ENCODE peak calls at places on chromosomes 6 and 20, in five cellular contexts. Q is HAP-1, O is Karpas-422, J is psoas muscle, V is fibroblast of lung. K is an unnamed sample.
A peak's percentile ranks its signal among the peaks of the same experiment; 100 is the strongest.

GRCh38 chr20:45080867-45081616 is 19.9 kb downstream of the KCNS1 start:
- DNase-seq in Q (peak; percentile 13), O (peak; percentile 57), J (no peak), V (no peak), K (no peak)

GRCh38 chr6:138986578-138986977 is 1.5 kb downstream of the REPS1 start:
- DNase-seq in Q (no peak), O (no peak), J (no peak), V (peak; percentile 52), K (no peak)

GRCh38 chr6:53294095-53294494 is 54.7 kb downstream of the ELOVL5 start:
- DNase-seq in Q (no peak), O (peak; percentile 56), J (no peak), V (no peak), K (peak; percentile 14)

GRCh38 chr6:167565884-167566491 is 241.1 kb downstream of the TTLL2 start:
- DNase-seq in Q (no peak), O (no peak), J (no peak), V (no peak), K (peak; percentile 21)

GRCh38 chr6:24667378-24667803 is 514 bp downstream of the ACOT13 start:
- DNase-seq in Q (no peak), O (peak; percentile 55), J (no peak), V (peak; percentile 5), K (no peak)

GRCh38 chr20:5570442-5570841 is 179.8 kb upstream of the SHLD1 start:
- DNase-seq in Q (no peak), O (peak; percentile 47), J (no peak), V (no peak), K (no peak)

GRCh38 chr20:46203510-46203837 is 85.4 kb downstream of the CD40 start:
- DNase-seq in Q (peak; percentile 94), O (no peak), J (no peak), V (no peak), K (no peak)

GRCh38 chr6:1629316-1629715 is 19.6 kb downstream of the FOXC1 start:
- DNase-seq in Q (no peak), O (no peak), J (peak; percentile 38), V (no peak), K (no peak)

GRCh38 chr6:140670013-140670412 is 1295.6 kb upstream of the CITED2 start:
- DNase-seq in Q (no peak), O (no peak), J (no peak), V (peak; percentile 51), K (no peak)

GRCh38 chr6:31844507-31844906 is 17.0 kb downstream of the HSPA1B start:
- DNase-seq in Q (no peak), O (no peak), J (no peak), V (no peak), K (no peak)

GRCh38 chr6:24323632-24324337 is 34.1 kb downstream of the DCDC2 start:
- DNase-seq in Q (no peak), O (no peak), J (no peak), V (peak; percentile 87), K (peak; percentile 9)

GRCh38 chr20:11350126-11351005 is 567.3 kb upstream of the BTBD3 start:
- DNase-seq in Q (no peak), O (no peak), J (no peak), V (peak; percentile 50), K (no peak)

GRCh38 chr6:3071568-3071967 is 3.3 kb downstream of the RIPK1 start:
- DNase-seq in Q (no peak), O (no peak), J (no peak), V (no peak), K (no peak)

GRCh38 chr20:56043227-56043626 is 37.9 kb upstream of the CBLN4 start:
- DNase-seq in Q (no peak), O (no peak), J (no peak), V (no peak), K (no peak)

GRCh38 chr6:163460307-163460782 is 45.8 kb downstream of the QKI start:
- DNase-seq in Q (peak; percentile 18), O (no peak), J (no peak), V (peak; percentile 72), K (no peak)

GRCh38 chr6:48743738-48744137 is 632.7 kb upstream of the PTCHD4 start:
- DNase-seq in Q (no peak), O (no peak), J (no peak), V (peak; percentile 43), K (no peak)

GRCh38 chr6:48135352-48136084 is 24.5 kb upstream of the PTCHD4 start:
- DNase-seq in Q (no peak), O (no peak), J (no peak), V (peak; percentile 88), K (no peak)

GRCh38 chr20:23049201-23049932 is at the start of gene THBD:
- DNase-seq in Q (no peak), O (no peak), J (peak; percentile 93), V (peak; percentile 52), K (peak; percentile 30)

GRCh38 chr6:45966340-45966739 is 49.3 kb downstream of the CLIC5 start:
- DNase-seq in Q (no peak), O (no peak), J (no peak), V (peak; percentile 11), K (no peak)

GRCh38 chr6:149060300-149060984 is 257.1 kb upstream of the TAB2 start:
- DNase-seq in Q (no peak), O (no peak), J (no peak), V (no peak), K (no peak)

GRCh38 chr20:54110041-54110440 is 39.6 kb upstream of the BCAS1 start:
- DNase-seq in Q (no peak), O (no peak), J (no peak), V (no peak), K (no peak)

GRCh38 chr6:75481936-75482593 is 11.5 kb downstream of the FILIP1 start:
- DNase-seq in Q (no peak), O (no peak), J (no peak), V (peak; percentile 65), K (no peak)

GRCh38 chr6:100078509-100078908 is 84.5 kb upstream of the MCHR2 start:
- DNase-seq in Q (no peak), O (peak; percentile 63), J (no peak), V (peak; percentile 46), K (peak; percentile 8)

GRCh38 chr6:41072836-41073202 is at the start of gene NFYA:
- DNase-seq in Q (peak; percentile 95), O (no peak), J (no peak), V (no peak), K (no peak)

GRCh38 chr6:11858439-11858838 is 79.8 kb upstream of the ADTRP start:
- DNase-seq in Q (no peak), O (no peak), J (no peak), V (no peak), K (no peak)
- H3K4me3 ChIP-seq in Q (no peak overlapping the region), O (no peak overlapping the region), J (no peak overlapping the region), V (no peak overlapping the region), K (no peak overlapping the region)

GRCh38 chr6:7976485-7977010 is 66.0 kb upstream of the TXNDC5 start:
- DNase-seq in Q (no peak), O (no peak), J (no peak), V (no peak), K (no peak)

GRCh38 chr6:7973603-7974002 is 63.0 kb upstream of the TXNDC5 start:
- DNase-seq in Q (no peak), O (no peak), J (no peak), V (no peak), K (no peak)

GRCh38 chr6:7974553-7974931 is 64.0 kb upstream of the TXNDC5 start:
- DNase-seq in Q (no peak), O (no peak), J (no peak), V (no peak), K (no peak)

GRCh38 chr6:7974932-7975763 is 64.6 kb upstream of the TXNDC5 start:
- DNase-seq in Q (no peak), O (no peak), J (peak; percentile 83), V (peak; percentile 99), K (no peak)

GRCh38 chr6:7975764-7976146 is 65.2 kb upstream of the TXNDC5 start:
- DNase-seq in Q (no peak), O (no peak), J (no peak), V (no peak), K (no peak)
- H3K4me3 ChIP-seq in Q (no peak overlapping the region), O (no peak overlapping the region), J (peak overlapping the region; percentile 28), V (no peak overlapping the region), K (no peak overlapping the region)

DNA sequence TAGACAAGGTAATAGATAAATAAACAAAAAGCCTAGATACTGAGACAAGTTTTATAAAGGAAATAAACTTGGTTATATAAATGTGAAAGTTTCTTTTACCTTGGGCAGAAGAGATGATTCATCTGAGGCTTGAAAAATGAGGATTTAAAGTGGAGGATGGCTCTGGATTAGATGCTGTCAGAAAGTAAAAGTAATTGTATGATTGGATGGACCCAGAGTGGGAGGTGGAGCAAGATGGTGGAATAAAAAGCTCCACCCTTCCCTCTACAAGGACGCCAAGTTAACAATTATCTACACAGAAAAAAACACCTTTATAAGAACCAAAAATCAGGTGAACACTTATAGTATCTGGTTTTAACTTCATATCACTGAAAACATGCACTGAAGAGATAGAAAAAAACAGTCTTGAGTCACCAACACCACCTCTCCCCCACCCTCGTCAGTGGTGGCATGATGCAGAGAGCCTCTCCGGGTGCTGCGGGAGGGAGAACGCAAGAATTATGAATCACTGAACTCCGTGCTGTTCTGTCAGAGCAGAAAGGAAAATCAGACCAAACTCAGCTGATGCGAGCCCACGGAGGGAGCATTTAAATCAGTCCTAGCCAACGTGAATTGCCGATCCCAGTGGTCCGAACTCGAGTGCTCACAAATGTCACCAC is 84.7 kb upstream of the GJE1 start:
- DNase-seq in Q (no peak), O (no peak), J (no peak), V (no peak), K (no peak)
- H3K4me3 ChIP-seq in Q (no peak overlapping the region), O (no peak overlapping the region), J (no peak overlapping the region), V (no peak overlapping the region), K (no peak overlapping the region)

DNA sequence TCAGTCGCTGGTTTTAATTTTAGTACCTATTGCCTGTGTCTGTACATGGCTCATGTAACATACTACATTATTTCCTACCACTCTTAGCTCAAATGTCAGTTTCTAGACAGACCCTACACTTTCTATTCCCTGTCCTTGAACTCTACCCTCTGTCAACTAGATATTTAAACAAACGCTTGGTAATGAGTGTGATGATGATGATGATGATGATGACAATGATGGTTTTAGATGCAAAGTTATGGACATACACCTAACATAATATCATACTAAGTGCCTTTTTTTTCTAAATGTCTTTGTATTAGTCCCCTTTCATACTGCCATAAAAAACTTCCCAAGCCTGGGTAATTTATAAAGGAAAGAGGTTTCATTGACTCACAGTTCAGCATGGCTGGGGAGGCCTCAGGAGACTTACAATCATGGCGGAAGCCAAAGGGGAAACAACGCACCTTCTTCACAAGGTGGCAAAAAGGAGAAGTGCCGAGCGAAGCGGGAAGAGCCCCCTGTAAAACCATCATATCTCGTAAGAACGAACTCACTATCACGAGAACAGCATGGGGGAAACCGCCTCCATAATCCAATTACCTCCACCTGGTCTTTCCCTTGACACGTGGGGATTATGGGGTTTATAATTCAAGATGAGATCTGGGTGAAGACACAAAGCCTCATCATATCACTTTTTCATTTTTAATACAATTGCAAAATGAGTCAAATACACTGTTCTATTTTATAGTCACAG is 87.1 kb downstream of the IBTK start:
- DNase-seq in Q (no peak), O (no peak), J (no peak), V (no peak), K (no peak)
- H3K4me3 ChIP-seq in Q (no peak overlapping the region), O (no peak overlapping the region), J (no peak overlapping the region), V (no peak overlapping the region), K (no peak overlapping the region)

K was measured in neuronal stem cell.